ENCODE peak calls at places on chromosomes 13 and 19, in four cellular contexts. One of them, this sample, is unnamed.

GRCh38 chr19:33339750-33340029 is 33.8 kb upstream of the CEBPG start:
- DNase-seq in B cell: no peak
- DNase-seq in epithelial cell of esophagus: peak
- DNase-seq in kidney: no peak
- DNase-seq in this sample: no peak

GRCh38 chr19:18541258-18541991 is 1.9 kb downstream of the FKBP8 start:
- DNase-seq in B cell: no peak
- DNase-seq in epithelial cell of esophagus: peak
- DNase-seq in kidney: no peak
- DNase-seq in this sample: no peak

GRCh38 chr13:27339299-27339698 is 68.7 kb downstream of the RASL11A start:
- DNase-seq in B cell: peak
- DNase-seq in epithelial cell of esophagus: peak
- DNase-seq in kidney: no peak
- DNase-seq in this sample: no peak

GRCh38 chr19:1513492-1514294 is 874 bp upstream of the ADAMTSL5 start:
- DNase-seq in B cell: peak
- DNase-seq in epithelial cell of esophagus: peak
- DNase-seq in kidney: no peak
- DNase-seq in this sample: no peak

GRCh38 chr19:35828694-35829301 is 16.2 kb upstream of the PRODH2 start:
- DNase-seq in B cell: peak
- DNase-seq in epithelial cell of esophagus: peak
- DNase-seq in kidney: peak
- DNase-seq in this sample: peak

GRCh38 chr13:51277943-51278342 is 55.7 kb downstream of the FAM124A start:
- DNase-seq in B cell: no peak
- DNase-seq in epithelial cell of esophagus: no peak
- DNase-seq in kidney: no peak
- DNase-seq in this sample: no peak

GRCh38 chr19:46890423-46891170 is 29.8 kb downstream of the ARHGAP35 start:
- DNase-seq in B cell: no peak
- DNase-seq in epithelial cell of esophagus: peak
- DNase-seq in kidney: no peak
- DNase-seq in this sample: no peak

GRCh38 chr19:7179917-7180306 is 110.4 kb downstream of the ZNF557 start:
- DNase-seq in B cell: no peak
- DNase-seq in epithelial cell of esophagus: no peak
- DNase-seq in kidney: no peak
- DNase-seq in this sample: no peak

GRCh38 chr13:100550433-100550832 is 38.2 kb downstream of the GGACT start:
- DNase-seq in B cell: no peak
- DNase-seq in epithelial cell of esophagus: no peak
- DNase-seq in kidney: peak
- DNase-seq in this sample: peak

GRCh38 chr13:61045197-61045596 is 370.5 kb downstream of the PCDH20 start:
- DNase-seq in B cell: no peak
- DNase-seq in epithelial cell of esophagus: peak
- DNase-seq in kidney: no peak
- DNase-seq in this sample: no peak

GRCh38 chr13:32309812-32310706 is 5.1 kb downstream of the ZAR1L start:
- DNase-seq in B cell: peak
- DNase-seq in epithelial cell of esophagus: peak
- DNase-seq in kidney: no peak
- DNase-seq in this sample: peak

GRCh38 chr19:9883231-9883758 is 48.2 kb downstream of the PIN1 start:
- DNase-seq in B cell: no peak
- DNase-seq in epithelial cell of esophagus: peak
- DNase-seq in kidney: no peak
- DNase-seq in this sample: no peak

GRCh38 chr19:41935781-41936415 is 7.6 kb upstream of the ERFL start:
- DNase-seq in B cell: no peak
- DNase-seq in epithelial cell of esophagus: peak
- DNase-seq in kidney: no peak
- DNase-seq in this sample: no peak

GRCh38 chr19:52520013-52520412 is 7.5 kb upstream of the ZNF808 start:
- DNase-seq in B cell: no peak
- DNase-seq in epithelial cell of esophagus: no peak
- DNase-seq in kidney: no peak
- DNase-seq in this sample: no peak

GRCh38 chr19:45164577-45165335 is 4.0 kb upstream of the NKPD1 start:
- DNase-seq in B cell: peak
- DNase-seq in epithelial cell of esophagus: peak
- DNase-seq in kidney: peak
- DNase-seq in this sample: peak

GRCh38 chr19:49939721-49940481 is 10.6 kb upstream of the NUP62 start:
- DNase-seq in B cell: no peak
- DNase-seq in epithelial cell of esophagus: no peak
- DNase-seq in kidney: peak
- DNase-seq in this sample: no peak

GRCh38 chr13:37360556-37360955 is 238.0 kb downstream of the POSTN start:
- DNase-seq in B cell: no peak
- DNase-seq in epithelial cell of esophagus: peak
- DNase-seq in kidney: no peak
- DNase-seq in this sample: no peak

GRCh38 chr13:68727788-68728187 is 1379.8 kb upstream of the ATXN8OS start:
- DNase-seq in B cell: no peak
- DNase-seq in epithelial cell of esophagus: no peak
- DNase-seq in kidney: no peak
- DNase-seq in this sample: no peak

GRCh38 chr13:70249332-70250064 is 141.2 kb upstream of the KLHL1 start:
- DNase-seq in B cell: no peak
- DNase-seq in epithelial cell of esophagus: peak
- DNase-seq in kidney: no peak
- DNase-seq in this sample: no peak

GRCh38 chr19:1567848-1568227 is 287 bp downstream of the MEX3D start:
- DNase-seq in B cell: no peak
- DNase-seq in epithelial cell of esophagus: no peak
- DNase-seq in kidney: no peak
- DNase-seq in this sample: no peak

GRCh38 chr13:46523972-46524737 is 28.8 kb upstream of the LRCH1 start:
- DNase-seq in B cell: no peak
- DNase-seq in epithelial cell of esophagus: no peak
- DNase-seq in kidney: no peak
- DNase-seq in this sample: no peak

GRCh38 chr13:37526710-37527446 is 71.7 kb downstream of the POSTN start:
- DNase-seq in B cell: no peak
- DNase-seq in epithelial cell of esophagus: no peak
- DNase-seq in kidney: no peak
- DNase-seq in this sample: no peak

GRCh38 chr13:65085977-65086376 is 2144.2 kb downstream of the PCDH9 start:
- DNase-seq in B cell: no peak
- DNase-seq in epithelial cell of esophagus: no peak
- DNase-seq in kidney: no peak
- DNase-seq in this sample: no peak

GRCh38 chr19:13050274-13050673 is 52.4 kb downstream of the LYL1 start:
- DNase-seq in B cell: no peak
- DNase-seq in epithelial cell of esophagus: no peak
- DNase-seq in kidney: no peak
- DNase-seq in this sample: no peak

GRCh38 chr13:76168661-76169060 is 532.5 kb downstream of the LMO7 start:
- DNase-seq in B cell: no peak
- DNase-seq in epithelial cell of esophagus: no peak
- DNase-seq in kidney: no peak
- DNase-seq in this sample: no peak

GRCh38 chr19:16676101-16676798 is 15.3 kb downstream of the TMEM38A start:
- DNase-seq in B cell: no peak
- DNase-seq in epithelial cell of esophagus: peak
- DNase-seq in kidney: no peak
- DNase-seq in this sample: no peak

GRCh38 chr13:35833571-35834305 is 297.4 kb downstream of the DCLK1 start:
- DNase-seq in B cell: no peak
- DNase-seq in epithelial cell of esophagus: no peak
- DNase-seq in kidney: no peak
- DNase-seq in this sample: no peak

DNA sequence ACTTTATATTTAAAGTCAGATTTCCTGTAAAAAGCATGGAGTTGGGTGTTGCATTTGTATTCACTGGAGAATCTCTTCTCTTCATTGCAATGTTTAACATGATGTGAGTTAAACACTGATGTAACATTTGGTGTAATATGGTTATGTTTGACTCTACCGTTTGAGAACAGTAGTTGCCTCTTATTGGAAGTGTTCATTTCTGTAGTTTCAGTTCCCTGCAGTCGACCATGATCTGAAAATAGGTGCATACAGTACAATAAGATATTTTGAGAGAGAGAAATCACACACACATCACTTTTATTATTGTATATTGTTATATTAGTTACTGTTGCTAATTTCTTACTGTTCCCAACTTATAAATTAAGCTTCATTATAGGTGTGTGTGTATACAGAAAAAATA is 105.2 kb upstream of the SPACA7 start:
- DNase-seq in B cell: no peak
- DNase-seq in epithelial cell of esophagus: no peak
- DNase-seq in kidney: no peak
- DNase-seq in this sample: no peak
- TF ChIP-seq CTCF in B cell: no peak
- TF ChIP-seq CTCF in epithelial cell of esophagus: no peak
- TF ChIP-seq CTCF in kidney: no peak
- TF ChIP-seq CTCF in this sample: no peak

GRCh38 chr13:24406524-24406923 is 97.1 kb downstream of the C1QTNF9 start:
- DNase-seq in B cell: no peak
- DNase-seq in epithelial cell of esophagus: no peak
- DNase-seq in kidney: no peak
- DNase-seq in this sample: no peak

GRCh38 chr13:24407844-24408243 is 98.5 kb downstream of the C1QTNF9 start:
- DNase-seq in B cell: no peak
- DNase-seq in epithelial cell of esophagus: no peak
- DNase-seq in kidney: no peak
- DNase-seq in this sample: no peak
- TF ChIP-seq CTCF in B cell: peak
- TF ChIP-seq CTCF in epithelial cell of esophagus: no peak
- TF ChIP-seq CTCF in kidney: no peak
- TF ChIP-seq CTCF in this sample: no peak

DNA sequence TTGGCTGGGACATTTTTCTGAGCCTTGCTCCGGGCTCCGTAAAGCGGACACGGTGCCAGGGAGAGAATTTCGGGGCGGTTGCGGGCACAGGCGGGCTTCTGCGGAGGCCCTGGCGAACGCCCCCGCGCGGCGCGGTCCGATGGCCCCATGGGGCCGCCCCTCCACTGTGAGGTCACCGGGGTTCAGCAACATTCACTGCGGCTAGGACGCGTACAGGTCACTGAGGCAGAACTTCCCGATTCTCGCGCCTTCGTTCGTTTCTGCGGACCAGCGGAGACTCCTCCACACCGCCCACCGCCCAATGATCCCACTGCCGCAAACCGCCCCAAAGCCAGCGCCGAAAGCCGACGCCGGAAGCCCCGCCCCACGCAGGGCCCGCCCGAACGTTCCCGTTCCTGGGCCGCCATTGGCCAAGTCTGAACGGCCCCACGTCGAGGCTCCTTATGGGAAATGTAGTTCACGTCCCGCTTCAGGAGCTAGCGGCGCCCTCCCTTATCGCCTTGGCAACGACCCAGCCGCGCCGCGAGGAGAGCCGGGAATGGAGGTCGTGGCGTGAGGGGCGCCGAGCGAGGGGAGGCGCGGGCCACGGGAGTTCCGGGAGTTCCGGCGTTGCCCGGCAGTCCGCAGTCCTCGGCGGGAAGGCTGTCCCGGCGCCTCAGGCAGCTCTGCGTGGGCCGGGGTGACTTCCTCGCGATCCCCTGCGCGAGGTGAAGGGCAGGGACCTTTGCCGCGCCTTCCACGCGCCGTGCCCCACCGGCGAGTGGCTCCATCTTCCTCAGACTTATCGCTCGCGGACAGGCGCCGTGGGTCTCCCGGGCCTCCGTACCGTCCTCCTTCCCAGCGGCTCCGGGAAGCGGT is at the start of gene ZNF584:
- DNase-seq in B cell: peak
- DNase-seq in epithelial cell of esophagus: peak
- DNase-seq in kidney: peak
- DNase-seq in this sample: peak
- TF ChIP-seq CTCF in B cell: no peak
- TF ChIP-seq CTCF in epithelial cell of esophagus: no peak
- TF ChIP-seq CTCF in kidney: no peak
- TF ChIP-seq CTCF in this sample: peak

GRCh38 chr19:2611483-2612464 is 90.7 kb downstream of the GNG7 start:
- DNase-seq in B cell: peak
- DNase-seq in epithelial cell of esophagus: no peak
- DNase-seq in kidney: peak
- DNase-seq in this sample: no peak
- TF ChIP-seq CTCF in B cell: peak
- TF ChIP-seq CTCF in epithelial cell of esophagus: no peak
- TF ChIP-seq CTCF in kidney: no peak
- TF ChIP-seq CTCF in this sample: no peak

GRCh38 chr19:28560786-28561185 is 652.2 kb downstream of the UQCRFS1 start:
- DNase-seq in B cell: no peak
- DNase-seq in epithelial cell of esophagus: no peak
- DNase-seq in kidney: no peak
- DNase-seq in this sample: no peak
- TF ChIP-seq CTCF in B cell: no peak
- TF ChIP-seq CTCF in epithelial cell of esophagus: no peak
- TF ChIP-seq CTCF in kidney: no peak
- TF ChIP-seq CTCF in this sample: no peak

GRCh38 chr19:4550479-4551050 is 8.9 kb downstream of the SEMA6B start:
- DNase-seq in B cell: no peak
- DNase-seq in epithelial cell of esophagus: no peak
- DNase-seq in kidney: no peak
- DNase-seq in this sample: no peak

GRCh38 chr19:4543856-4544647 is 4.2 kb upstream of the LRG1 start:
- DNase-seq in B cell: no peak
- DNase-seq in epithelial cell of esophagus: no peak
- DNase-seq in kidney: no peak
- DNase-seq in this sample: peak

GRCh38 chr19:4548238-4548584 is 8.4 kb upstream of the LRG1 start:
- DNase-seq in B cell: no peak
- DNase-seq in epithelial cell of esophagus: no peak
- DNase-seq in kidney: no peak
- DNase-seq in this sample: no peak

GRCh38 chr19:4550018-4550417 is 9.5 kb downstream of the SEMA6B start:
- DNase-seq in B cell: no peak
- DNase-seq in epithelial cell of esophagus: no peak
- DNase-seq in kidney: no peak
- DNase-seq in this sample: no peak

GRCh38 chr19:4547303-4548237 is 7.7 kb upstream of the LRG1 start:
- DNase-seq in B cell: no peak
- DNase-seq in epithelial cell of esophagus: peak
- DNase-seq in kidney: no peak
- DNase-seq in this sample: no peak
- TF ChIP-seq CTCF in B cell: no peak
- TF ChIP-seq CTCF in epithelial cell of esophagus: peak
- TF ChIP-seq CTCF in kidney: no peak
- TF ChIP-seq CTCF in this sample: no peak